ENCODE peak calls at places on chromosomes 5 and 9, in six cellular contexts. C, O, M, S, G and U are unnamed samples.

GRCh38 chr9:88429595-88430430 is 41.6 kb downstream of the SPIN1 start:
- DNase-seq in M (no peak), C (peak), S (no peak), O (no peak), G (peak), U (no peak)

GRCh38 chr9:29669613-29670012 is 2096.3 kb upstream of the C9orf72 start:
- DNase-seq in S (no peak), C (no peak), O (no peak), M (no peak), G (no peak), U (no peak)

GRCh38 chr9:108743901-108744371 is 111.8 kb downstream of the ACTL7B start:
- DNase-seq in C (peak), S (no peak), G (no peak), O (no peak), M (peak), U (no peak)

GRCh38 chr5:113278976-113279375 is 155.8 kb downstream of the TSSK1B start:
- DNase-seq in G (no peak), C (no peak), M (no peak), O (no peak), S (no peak), U (no peak)

GRCh38 chr9:36864491-36865410 is 169.3 kb downstream of the PAX5 start:
- DNase-seq in O (no peak), G (no peak), S (no peak), C (no peak), M (no peak), U (no peak)

GRCh38 chr5:13601152-13601551 is 343.3 kb downstream of the DNAH5 start:
- DNase-seq in M (no peak), S (no peak), O (no peak), C (peak), G (no peak), U (no peak)

GRCh38 chr9:106953166-106953565 is 90.2 kb downstream of the ZNF462 start:
- DNase-seq in G (no peak), O (no peak), C (peak), M (no peak), S (peak), U (peak)

GRCh38 chr5:88438006-88438405 is 169.4 kb upstream of the TMEM161B start:
- DNase-seq in G (no peak), M (no peak), S (no peak), O (peak), C (peak), U (no peak)

GRCh38 chr5:65982635-65983034 is 56.3 kb downstream of the ERBIN start:
- DNase-seq in O (no peak), G (no peak), C (no peak), S (no peak), M (no peak), U (no peak)

GRCh38 chr9:95506692-95507455 is 9.9 kb downstream of the PTCH1 start:
- DNase-seq in S (no peak), G (no peak), O (no peak), M (peak), C (peak), U (peak)